ENCODE peak calls at places on chromosome X, in six cellular contexts. C is HCT116, M is testis, B is fibroblast of the aortic adventitia, I is lower lobe of right lung, F is A549. O is an unnamed sample.
A peak's percentile ranks its signal among the peaks of the same experiment; 100 is the strongest.

GRCh38 chrX:50971390-50971789 is 60.9 kb downstream of the BMP15 start:
- DNase-seq in C (peak; percentile 12), M (no peak), B (peak; percentile 2), I (no peak), F (no peak), O (peak; percentile 83)

GRCh38 chrX:67693928-67694327 is 150.1 kb downstream of the AR start:
- DNase-seq in C (no peak), M (no peak), B (peak; percentile 36), I (no peak), F (no peak), O (peak; percentile 41)

GRCh38 chrX:81890476-81890875 is 688.6 kb downstream of the SH3BGRL start:
- DNase-seq in C (no peak), M (no peak), B (no peak), I (no peak), F (no peak), O (no peak)

GRCh38 chrX:116873678-116874077 is 410.9 kb upstream of the CT83 start:
- DNase-seq in C (no peak), M (no peak), B (no peak), I (no peak), F (no peak), O (peak; percentile 71)

GRCh38 chrX:124346064-124346876 is at the start of gene SH2D1A:
- DNase-seq in C (no peak), M (no peak), B (no peak), I (no peak), F (no peak), O (no peak)

GRCh38 chrX:138946941-138947340 is 235.4 kb upstream of the FGF13 start:
- DNase-seq in C (no peak), M (no peak), B (peak; percentile 35), I (no peak), F (no peak), O (peak; percentile 8)

GRCh38 chrX:43822015-43822414 is 60.2 kb downstream of the MAOB start:
- DNase-seq in C (peak; percentile 4), M (no peak), B (peak; percentile 20), I (no peak), F (no peak), O (peak; percentile 71)

GRCh38 chrX:9730752-9731151 is 34.9 kb downstream of the GPR143 start:
- DNase-seq in C (no peak), M (no peak), B (no peak), I (no peak), F (no peak), O (peak; percentile 85)

GRCh38 chrX:2188840-2189239 is 311.9 kb downstream of the DHRSX start:
- DNase-seq in C (no peak), M (no peak), B (no peak), I (no peak), F (no peak), O (no peak)

GRCh38 chrX:42119076-42119475 is 195.7 kb upstream of the CASK start:
- DNase-seq in C (peak; percentile 42), M (no peak), B (peak; percentile 89), I (no peak), F (peak; percentile 25), O (peak; percentile 95)

GRCh38 chrX:133185119-133185518 is 33.0 kb downstream of the TFDP3 start:
- DNase-seq in C (no peak), M (no peak), B (no peak), I (no peak), F (no peak), O (no peak)

GRCh38 chrX:1244164-1245076 is 24.2 kb upstream of the CSF2RA start:
- DNase-seq in C (no peak), M (no peak), B (no peak), I (no peak), F (peak; percentile 31), O (no peak)

GRCh38 chrX:1265061-1265460 is 3.6 kb upstream of the CSF2RA start:
- DNase-seq in C (no peak), M (no peak), B (no peak), I (no peak), F (no peak), O (no peak)

GRCh38 chrX:105515561-105515960 is 295.1 kb upstream of the TEX13A start:
- DNase-seq in C (no peak), M (no peak), B (no peak), I (no peak), F (no peak), O (peak; percentile 25)

GRCh38 chrX:77668391-77669237 is 117.4 kb downstream of the ATRX start:
- DNase-seq in C (no peak), M (no peak), B (peak; percentile 56), I (no peak), F (peak; percentile 0), O (peak; percentile 79)

GRCh38 chrX:1784773-1785172 is 169.9 kb downstream of the ASMT start:
- DNase-seq in C (no peak), M (no peak), B (no peak), I (no peak), F (no peak), O (no peak)

GRCh38 chrX:51905711-51906110 is 12.3 kb downstream of the MAGED1 start:
- DNase-seq in C (no peak), M (no peak), B (no peak), I (no peak), F (no peak), O (no peak)

GRCh38 chrX:108348525-108348924 is 89.7 kb downstream of the COL4A6 start:
- DNase-seq in C (no peak), M (no peak), B (no peak), I (no peak), F (no peak), O (no peak)

GRCh38 chrX:118627084-118627758 is 100.2 kb upstream of the IL13RA1 start:
- DNase-seq in C (no peak), M (no peak), B (no peak), I (no peak), F (peak; percentile 31), O (peak; percentile 50)

GRCh38 chrX:45755719-45756118 is 555.0 kb upstream of the DIPK2B start:
- DNase-seq in C (no peak), M (no peak), B (no peak), I (no peak), F (no peak), O (no peak)

GRCh38 chrX:46208225-46208854 is 336.9 kb downstream of the ZNF674 start:
- DNase-seq in C (no peak), M (no peak), B (peak; percentile 8), I (no peak), F (no peak), O (peak; percentile 75)

GRCh38 chrX:116749943-116750342 is 287.2 kb upstream of the CT83 start:
- DNase-seq in C (no peak), M (no peak), B (no peak), I (no peak), F (no peak), O (peak; percentile 85)

GRCh38 chrX:63350551-63350950 is 581 bp downstream of the SPIN4 start:
- DNase-seq in C (no peak), M (peak; percentile 22), B (peak; percentile 5), I (peak; percentile 45), F (peak; percentile 14), O (peak; percentile 30)

GRCh38 chrX:69154051-69154450 is 11.2 kb downstream of the PJA1 start:
- DNase-seq in C (no peak), M (no peak), B (no peak), I (no peak), F (no peak), O (no peak)

GRCh38 chrX:106510713-106511411 is 100.9 kb upstream of the RADX start:
- DNase-seq in C (no peak), M (no peak), B (no peak), I (no peak), F (no peak), O (no peak)

GRCh38 chrX:15686818-15687685 is 22.4 kb upstream of the CLTRN start:
- DNase-seq in C (peak; percentile 8), M (peak; percentile 70), B (peak; percentile 70), I (no peak), F (peak; percentile 46), O (peak; percentile 43)

GRCh38 chrX:108307408-108308085 is 130.7 kb downstream of the COL4A6 start:
- DNase-seq in C (no peak), M (no peak), B (peak; percentile 54), I (peak; percentile 61), F (no peak), O (peak; percentile 25)

GRCh38 chrX:145825896-145826295 is 8.3 kb downstream of the SLITRK2 start:
- DNase-seq in C (no peak), M (peak; percentile 65), B (no peak), I (no peak), F (no peak), O (peak; percentile 1)

GRCh38 chrX:145630806-145631435 is 186.7 kb upstream of the SLITRK2 start:
- DNase-seq in C (no peak), M (peak; percentile 14), B (no peak), I (no peak), F (no peak), O (no peak)

GRCh38 chrX:136030357-136031225 is 45.4 kb downstream of the SLC9A6 start:
- DNase-seq in C (no peak), M (no peak), B (peak; percentile 84), I (no peak), F (no peak), O (peak; percentile 4)
- H3K4me3 ChIP-seq in C (no peak overlapping the region), M (no peak overlapping the region), B (no peak overlapping the region), I (no peak overlapping the region), F (no peak overlapping the region), O (no peak overlapping the region)

GRCh38 chrX:40007136-40007535 is 90.6 kb downstream of the BCOR start:
- DNase-seq in C (no peak), M (no peak), B (no peak), I (no peak), F (no peak), O (no peak)
- H3K4me3 ChIP-seq in C (no peak overlapping the region), M (no peak overlapping the region), B (no peak overlapping the region), I (no peak overlapping the region), F (no peak overlapping the region), O (no peak overlapping the region)

DNA sequence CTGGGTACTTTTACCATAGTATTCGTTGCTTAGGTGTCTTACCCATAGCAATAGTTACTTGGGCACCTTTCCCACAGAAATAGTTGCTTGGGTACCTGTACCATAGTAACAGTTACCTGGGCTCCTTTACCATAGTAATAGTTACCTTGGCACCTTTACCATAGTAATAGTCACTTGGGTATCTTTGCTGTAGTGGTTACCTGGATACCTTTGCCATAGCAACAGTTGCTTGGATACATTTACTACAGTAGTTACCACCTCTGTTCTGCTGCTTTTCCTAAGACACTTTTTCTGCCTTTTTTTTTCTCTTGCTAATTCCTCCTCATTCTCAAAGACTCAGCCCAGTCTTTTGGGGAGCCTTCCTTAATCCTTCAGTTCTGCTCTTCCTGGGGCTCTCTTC is 272.8 kb upstream of the PUDP start:
- DNase-seq in C (no peak), M (no peak), B (no peak), I (no peak), F (no peak), O (no peak)
- H3K4me3 ChIP-seq in C (no peak overlapping the region), M (no peak overlapping the region), B (no peak overlapping the region), I (no peak overlapping the region), F (no peak overlapping the region), O (no peak overlapping the region)

GRCh38 chrX:131818297-131818936 is 204.7 kb upstream of the STK26 start:
- DNase-seq in C (no peak), M (no peak), B (no peak), I (no peak), F (no peak), O (no peak)

GRCh38 chrX:131821945-131822622 is 201.0 kb upstream of the STK26 start:
- DNase-seq in C (no peak), M (no peak), B (peak; percentile 95), I (no peak), F (no peak), O (no peak)

GRCh38 chrX:131812847-131813825 is 210.0 kb upstream of the STK26 start:
- DNase-seq in C (no peak), M (no peak), B (peak; percentile 93), I (no peak), F (peak; percentile 6), O (no peak)

GRCh38 chrX:131816551-131817136 is 206.5 kb upstream of the STK26 start:
- DNase-seq in C (no peak), M (no peak), B (peak; percentile 91), I (no peak), F (no peak), O (no peak)
- H3K4me3 ChIP-seq in C (no peak overlapping the region), M (no peak overlapping the region), B (peak overlapping the region; percentile 52), I (peak overlapping the region; percentile 36), F (no peak overlapping the region), O (no peak overlapping the region)